ENCODE peak calls at places on chromosomes 11 and 22, in four cellular contexts. G is H1, P is endothelial cell of umbilical vein, B is A549. R is an unnamed sample.

GRCh38 chr11:33695051-33695566 is 5.5 kb downstream of the C11orf91 start:
- DNase-seq in G (no peak), P (peak), B (no peak), R (no peak)

GRCh38 chr11:46238078-46238966 is 39.1 kb upstream of the CREB3L1 start:
- DNase-seq in G (no peak), P (peak), B (peak), R (no peak)

GRCh38 chr11:70745451-70745850 is 347.1 kb downstream of the CTTN start:
- DNase-seq in G (no peak), P (no peak), B (no peak), R (no peak)

GRCh38 chr22:48940988-48941902 is 886.4 kb downstream of the BRD1 start:
- DNase-seq in G (no peak), P (no peak), B (no peak), R (no peak)

GRCh38 chr11:95556342-95557151 is 233.0 kb downstream of the FAM76B start:
- DNase-seq in G (no peak), P (no peak), B (no peak), R (no peak)

GRCh38 chr11:134045799-134046635 is 22.9 kb upstream of the JAM3 start:
- DNase-seq in G (no peak), P (no peak), B (no peak), R (no peak)

GRCh38 chr11:112128483-112129121 is 35.3 kb downstream of the IL18 start:
- DNase-seq in G (no peak), P (peak), B (peak), R (peak)

GRCh38 chr11:102109896-102110760 is at the start of gene YAP1:
- DNase-seq in G (peak), P (peak), B (peak), R (peak)

GRCh38 chr11:106988151-106988806 is 30.0 kb downstream of the GUCY1A2 start:
- DNase-seq in G (no peak), P (no peak), B (no peak), R (no peak)

GRCh38 chr11:11020747-11021149 is 162.9 kb upstream of the ZBED5 start:
- DNase-seq in G (no peak), P (no peak), B (no peak), R (no peak)

GRCh38 chr22:49450521-49450920 is 377.2 kb downstream of the BRD1 start:
- DNase-seq in G (peak), P (no peak), B (no peak), R (no peak)

GRCh38 chr11:121652982-121653381 is 200.2 kb upstream of the SORL1-AS1 start:
- DNase-seq in G (no peak), P (peak), B (no peak), R (no peak)

GRCh38 chr22:30294066-30294465 is 4.8 kb upstream of the CASTOR1 start:
- DNase-seq in G (no peak), P (no peak), B (no peak), R (no peak)

GRCh38 chr22:23537421-23537820 is 42.7 kb downstream of the IGLL1 start:
- DNase-seq in G (no peak), P (no peak), B (no peak), R (no peak)

GRCh38 chr22:29625090-29625825 is 21.8 kb downstream of the NF2 start:
- DNase-seq in G (no peak), P (peak), B (peak), R (no peak)

GRCh38 chr22:35306350-35306967 is 6.8 kb downstream of the TOM1 start:
- DNase-seq in G (no peak), P (peak), B (no peak), R (no peak)

GRCh38 chr22:32480238-32480637 is 5.6 kb downstream of the FBXO7 start:
- DNase-seq in G (no peak), P (no peak), B (no peak), R (no peak)

GRCh38 chr22:31148953-31149627 is 8.8 kb upstream of the PLA2G3 start:
- DNase-seq in G (peak), P (peak), B (peak), R (peak)

GRCh38 chr11:98630736-98631135 is 390.0 kb upstream of the CNTN5 start:
- DNase-seq in G (no peak), P (no peak), B (no peak), R (no peak)

GRCh38 chr11:47464479-47464878 is 15.5 kb upstream of the RAPSN start:
- DNase-seq in G (no peak), P (no peak), B (no peak), R (peak)

GRCh38 chr11:68998390-68998911 is 14.6 kb downstream of the MRGPRF start:
- DNase-seq in G (no peak), P (peak), B (no peak), R (no peak)

GRCh38 chr22:43733138-43733537 is 79.0 kb downstream of the EFCAB6 start:
- DNase-seq in G (no peak), P (no peak), B (no peak), R (no peak)

GRCh38 chr22:25067851-25068421 is 115.4 kb downstream of the KIAA1671 start:
- DNase-seq in G (no peak), P (no peak), B (no peak), R (no peak)

GRCh38 chr11:101126551-101127347 is 2.9 kb downstream of the PGR start:
- DNase-seq in G (peak), P (peak), B (no peak), R (no peak)

GRCh38 chr11:120400564-120401364 is 64.6 kb downstream of the ARHGEF12 start:
- DNase-seq in G (no peak), P (peak), B (peak), R (peak)

GRCh38 chr11:74170694-74171629 is at the start of the genes C2CD3 and PPME1:
- DNase-seq in G (peak), P (peak), B (peak), R (peak)
- TF ChIP-seq POLR2A in G (no peak), P (no peak), B (peak), R (peak)

DNA sequence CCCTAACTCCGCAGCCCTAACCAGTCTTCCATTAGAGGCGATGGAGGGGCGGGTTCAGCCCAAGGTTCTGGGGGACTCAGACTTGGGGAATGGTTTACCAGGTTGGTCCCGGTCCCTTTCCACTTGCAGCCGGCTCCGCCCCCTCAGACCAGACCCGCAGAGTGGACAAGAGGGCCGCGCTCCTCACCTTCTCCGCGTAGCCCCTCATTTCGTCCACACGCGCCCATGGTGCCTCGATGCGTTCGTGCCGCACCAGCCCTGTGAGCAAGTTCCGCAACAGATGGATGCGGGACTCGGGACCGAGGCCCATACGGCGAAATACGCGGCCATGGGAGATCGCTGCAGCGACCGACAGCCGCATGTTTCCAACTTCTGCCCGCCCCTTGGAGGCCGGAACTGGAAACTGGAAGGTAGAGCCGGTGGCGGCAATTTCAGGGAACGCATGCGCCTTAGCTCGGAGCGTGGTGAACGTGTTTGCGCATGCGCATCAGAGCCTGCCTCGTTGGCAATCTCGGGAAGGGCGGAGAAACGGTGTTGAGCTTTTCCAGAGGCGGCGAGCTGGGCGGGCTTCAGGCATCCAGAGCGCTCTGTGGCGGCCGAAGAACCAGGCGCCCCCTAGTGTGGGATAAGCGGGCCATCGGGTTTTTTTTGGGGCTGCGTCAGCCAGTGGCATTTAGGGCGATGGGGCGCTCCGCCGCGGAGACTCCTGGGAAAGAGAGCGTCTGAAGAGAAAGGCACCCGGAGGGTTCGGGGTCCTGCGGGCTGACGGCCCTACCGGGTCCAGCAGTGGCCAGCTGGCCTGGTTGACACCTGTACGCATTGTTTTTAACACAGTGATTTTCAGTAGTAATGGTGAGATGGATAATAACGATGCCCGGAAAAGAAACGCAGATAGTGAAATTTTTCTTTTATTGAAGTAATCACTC is at the start of gene MRPL17:
- DNase-seq in G (peak), P (peak), B (peak), R (peak)
- TF ChIP-seq POLR2A in G (peak), P (peak), B (peak), R (peak)

GRCh38 chr11:3165152-3165705 is at the start of gene OSBPL5:
- DNase-seq in G (no peak), P (peak), B (peak), R (peak)
- TF ChIP-seq POLR2A in G (no peak), P (peak), B (peak), R (peak)

GRCh38 chr22:46079861-46080821 is 70.2 kb upstream of the PPARA start:
- DNase-seq in G (no peak), P (no peak), B (no peak), R (no peak)
- TF ChIP-seq POLR2A in G (no peak), P (peak), B (peak), R (peak)

GRCh38 chr11:124622531-124623451 is at the start of gene TBRG1:
- DNase-seq in G (peak), P (peak), B (peak), R (peak)
- TF ChIP-seq POLR2A in G (peak), P (peak), B (peak), R (peak)

DNA sequence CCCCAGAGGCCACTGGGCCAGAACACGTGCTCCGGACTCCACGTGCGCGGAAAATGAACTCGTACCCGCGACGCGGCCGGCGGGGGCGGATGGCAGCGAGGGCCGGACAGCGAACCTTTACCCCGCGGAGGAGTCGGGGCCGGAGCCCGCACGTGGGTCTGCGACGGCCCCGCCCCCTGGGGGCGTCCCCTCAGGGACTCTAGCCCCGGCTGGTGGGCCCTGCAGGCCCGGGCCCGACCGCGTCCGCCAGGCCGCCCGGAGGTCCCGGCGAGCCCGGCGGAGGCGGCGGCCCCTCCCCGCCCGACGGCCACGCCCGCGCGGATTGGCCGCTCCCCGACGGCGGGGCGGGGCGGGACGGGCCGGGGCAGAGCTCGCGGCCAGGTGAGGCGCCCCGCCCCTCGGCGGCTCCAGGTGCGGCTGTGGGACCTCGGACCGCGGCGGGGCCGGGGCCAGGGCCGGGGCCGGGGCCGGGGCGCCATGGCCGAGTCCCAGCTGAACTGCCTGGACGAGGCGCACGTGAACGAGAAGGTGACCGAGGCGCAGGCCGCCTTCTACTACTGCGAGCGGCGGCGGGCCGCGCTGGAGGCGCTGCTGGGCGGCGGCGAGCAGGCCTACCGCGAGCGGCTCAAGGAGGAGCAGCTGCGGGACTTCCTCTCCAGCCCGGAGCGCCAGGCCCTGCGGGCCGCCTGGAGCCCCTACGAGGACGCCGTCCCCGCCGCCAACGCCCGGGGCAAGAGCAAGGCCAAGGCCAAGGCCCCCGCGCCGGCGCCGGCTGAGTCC is at the start of gene FAM83F:
- DNase-seq in G (no peak), P (no peak), B (no peak), R (no peak)
- TF ChIP-seq POLR2A in G (no peak), P (no peak), B (no peak), R (no peak)

GRCh38 chr11:131703311-131703710 is 332.9 kb downstream of the NTM start:
- DNase-seq in G (no peak), P (no peak), B (no peak), R (no peak)

GRCh38 chr11:131710511-131710910 is 340.1 kb downstream of the NTM start:
- DNase-seq in G (no peak), P (no peak), B (no peak), R (no peak)

GRCh38 chr11:131704682-131705081 is 334.3 kb downstream of the NTM start:
- DNase-seq in G (no peak), P (no peak), B (no peak), R (no peak)
- TF ChIP-seq POLR2A in G (no peak), P (no peak), B (no peak), R (no peak)

GRCh38 chr11:63839508-63840355 is 822 bp downstream of the MARK2 start:
- DNase-seq in G (no peak), P (peak), B (no peak), R (no peak)
- TF ChIP-seq POLR2A in G (no peak), P (no peak), B (no peak), R (no peak)

DNA sequence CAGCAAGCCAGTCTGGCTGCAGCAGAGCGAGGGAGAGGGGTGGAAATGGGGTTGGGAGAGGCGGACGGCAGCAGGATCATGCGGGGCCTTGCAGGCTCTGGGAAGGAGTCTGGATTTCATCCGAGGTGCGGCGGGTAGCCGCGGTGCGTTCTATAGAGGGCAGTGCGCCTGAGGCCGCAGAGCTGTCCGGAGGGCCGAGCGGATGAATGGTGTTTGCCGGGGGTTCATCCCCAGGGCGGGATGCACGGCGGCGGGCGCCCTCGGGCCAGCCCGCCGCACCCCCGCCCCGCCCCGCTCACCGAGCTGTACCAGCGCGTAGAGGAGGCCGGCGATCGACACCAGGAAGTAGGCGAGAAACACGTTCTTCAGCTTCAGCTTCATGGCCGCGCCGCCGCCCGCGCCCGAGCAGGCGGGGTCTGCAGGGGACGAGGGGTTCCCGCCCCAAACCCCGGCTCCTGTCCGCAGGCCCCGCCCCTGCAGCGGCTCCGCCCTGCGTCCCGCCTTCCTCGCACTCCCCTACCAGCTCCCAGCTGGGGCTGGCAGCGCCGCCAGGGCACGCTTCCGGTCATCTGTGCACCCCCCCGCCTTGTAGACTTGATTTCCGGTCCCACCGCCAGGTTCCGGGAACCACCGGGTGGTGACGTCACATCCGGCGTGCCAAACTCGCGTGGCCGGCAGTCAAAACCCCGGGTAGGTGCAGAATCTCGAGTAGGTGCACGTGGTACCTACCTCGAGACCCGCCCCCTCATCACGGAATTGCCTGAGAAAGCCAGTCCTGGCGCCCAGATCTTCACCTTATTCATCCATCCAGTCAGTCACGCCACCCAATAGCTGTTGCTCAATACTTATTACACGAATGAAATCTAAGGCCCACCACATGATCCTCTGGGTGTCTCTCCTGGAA is at the start of gene B3GAT3:
- DNase-seq in G (peak), P (peak), B (peak), R (peak)
- TF ChIP-seq POLR2A in G (no peak), P (peak), B (peak), R (peak)